ENCODE peak calls at places on chromosome 19, in four cellular contexts. Z is BJ, B is tibial artery, Y is H7. A is an unnamed sample. For H3K27me3, the result is how much of the 10 kb centered on the place peaks cover.

GRCh38 chr19:35715981-35716734 is 1.6 kb upstream of the KMT2B start:
- DNase-seq in Z (no peak), B (no peak), Y (peak), A (no peak)

GRCh38 chr19:17510220-17510993 is 1.0 kb upstream of the PGLS start:
- DNase-seq in Y (peak), B (no peak), Z (no peak), A (no peak)

GRCh38 chr19:17079710-17080440 is 4.3 kb downstream of the MYO9B start:
- DNase-seq in Z (peak), B (peak), Y (peak), A (no peak)

GRCh38 chr19:17946965-17947784 is 14.4 kb downstream of the CCDC124 start:
- DNase-seq in B (no peak), Z (no peak), Y (no peak), A (no peak)

GRCh38 chr19:16343156-16343555 is 18.5 kb downstream of the KLF2 start:
- DNase-seq in B (no peak), Z (no peak), Y (no peak), A (no peak)

GRCh38 chr19:34974631-34975030 is 10.6 kb upstream of the ZNF792 start:
- DNase-seq in Y (no peak), B (no peak), Z (no peak), A (no peak)

GRCh38 chr19:55460670-55461258 is 678 bp downstream of the ISOC2 start:
- DNase-seq in B (peak), Y (peak), Z (peak), A (peak)

GRCh38 chr19:34332027-34332786 is 32.8 kb upstream of the GPI start:
- DNase-seq in Z (no peak), B (no peak), Y (peak), A (no peak)

GRCh38 chr19:3474015-3474414 is 6.3 kb downstream of the SMIM24 start:
- DNase-seq in Z (no peak), B (no peak), Y (no peak), A (no peak)

GRCh38 chr19:1089891-1090290 is 5.3 kb downstream of the POLR2E start:
- DNase-seq in B (no peak), Y (no peak), Z (no peak), A (no peak)

DNA sequence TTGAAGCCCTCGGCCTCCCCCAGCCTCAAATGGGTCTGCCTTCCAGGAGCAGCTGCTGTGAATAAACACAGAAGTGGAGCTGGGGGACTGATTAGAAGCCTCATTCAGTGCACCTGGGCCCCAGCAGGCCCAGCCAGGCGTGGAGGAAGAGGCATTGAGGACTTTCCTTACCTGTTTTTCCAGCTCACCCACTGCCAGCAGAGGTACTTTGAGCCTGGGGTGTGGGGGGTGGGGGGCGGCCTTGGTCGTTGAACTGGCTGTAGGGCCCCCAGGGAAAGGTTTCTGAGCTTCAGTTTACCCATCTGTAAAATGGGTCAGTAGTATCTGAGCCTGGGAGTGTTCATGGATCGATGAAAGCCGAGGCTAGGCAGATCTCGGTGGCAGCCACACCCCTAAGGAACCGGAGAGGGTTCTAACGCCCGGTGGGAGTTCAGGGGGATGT is 1.5 kb downstream of the CERS4 start:
- DNase-seq in Y (no peak), B (no peak), Z (no peak), A (no peak)
- H3K4me3 ChIP-seq in Y (peak), B (no peak), Z (no peak), A (peak)

GRCh38 chr19:13098291-13099072 is 4.2 kb downstream of the LYL1 start:
- DNase-seq in Y (peak), Z (no peak), B (no peak), A (peak)

GRCh38 chr19:13099073-13099999 is 3.3 kb downstream of the LYL1 start:
- DNase-seq in Z (no peak), B (peak), Y (peak), A (peak)

GRCh38 chr19:13095934-13096890 is 6.4 kb downstream of the LYL1 start:
- DNase-seq in Z (no peak), B (no peak), Y (peak), A (peak)

GRCh38 chr19:13096968-13097330 is 5.7 kb downstream of the LYL1 start:
- DNase-seq in Y (no peak), B (no peak), Z (no peak), A (no peak)

GRCh38 chr19:13097331-13098258 is 5.1 kb downstream of the LYL1 start:
- DNase-seq in Y (peak), B (peak), Z (no peak), A (no peak)
- H3K27me3 ChIP-seq in Y (half or more), B (under half), Z (under half), A (half or more)

DNA sequence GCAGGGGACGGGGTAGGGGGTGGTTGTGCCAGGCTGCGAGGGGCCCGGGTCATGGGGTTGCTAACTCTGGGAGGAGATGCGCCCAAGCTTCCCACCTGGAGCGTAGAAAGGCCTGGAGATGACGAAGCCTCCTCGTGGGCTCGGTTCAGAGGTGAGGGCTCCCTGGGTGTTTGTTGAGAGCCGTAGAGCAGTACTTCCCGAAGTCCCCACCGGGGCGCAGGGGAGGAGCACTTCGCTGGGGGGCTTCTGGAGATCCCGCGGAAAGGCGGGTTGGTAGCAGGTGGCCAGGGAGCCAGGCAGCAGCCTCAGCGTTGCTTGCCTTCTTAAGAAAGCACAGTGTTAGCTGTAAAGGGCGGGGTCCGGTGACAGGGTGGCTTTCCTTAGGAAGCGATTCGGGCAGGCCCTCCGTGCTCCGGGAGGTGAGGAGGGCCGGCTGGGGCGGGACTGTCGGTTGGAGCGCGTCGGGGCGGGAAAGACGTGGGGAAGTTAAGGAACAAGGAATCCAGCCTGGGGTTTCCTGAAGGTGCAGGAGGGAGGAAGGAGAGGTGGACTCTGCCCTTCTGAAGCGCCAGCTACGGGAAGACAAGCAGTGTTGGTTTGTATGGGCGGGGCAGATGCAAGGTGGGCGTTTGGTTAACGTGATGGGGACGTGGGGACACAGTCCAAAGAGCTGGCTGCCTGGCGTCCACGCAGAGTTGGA is 3.3 kb downstream of the VSTM2B start:
- DNase-seq in Z (no peak), Y (peak), B (no peak), A (peak)
- H3K4me3 ChIP-seq in Z (no peak), Y (peak), B (no peak), A (peak)

DNA sequence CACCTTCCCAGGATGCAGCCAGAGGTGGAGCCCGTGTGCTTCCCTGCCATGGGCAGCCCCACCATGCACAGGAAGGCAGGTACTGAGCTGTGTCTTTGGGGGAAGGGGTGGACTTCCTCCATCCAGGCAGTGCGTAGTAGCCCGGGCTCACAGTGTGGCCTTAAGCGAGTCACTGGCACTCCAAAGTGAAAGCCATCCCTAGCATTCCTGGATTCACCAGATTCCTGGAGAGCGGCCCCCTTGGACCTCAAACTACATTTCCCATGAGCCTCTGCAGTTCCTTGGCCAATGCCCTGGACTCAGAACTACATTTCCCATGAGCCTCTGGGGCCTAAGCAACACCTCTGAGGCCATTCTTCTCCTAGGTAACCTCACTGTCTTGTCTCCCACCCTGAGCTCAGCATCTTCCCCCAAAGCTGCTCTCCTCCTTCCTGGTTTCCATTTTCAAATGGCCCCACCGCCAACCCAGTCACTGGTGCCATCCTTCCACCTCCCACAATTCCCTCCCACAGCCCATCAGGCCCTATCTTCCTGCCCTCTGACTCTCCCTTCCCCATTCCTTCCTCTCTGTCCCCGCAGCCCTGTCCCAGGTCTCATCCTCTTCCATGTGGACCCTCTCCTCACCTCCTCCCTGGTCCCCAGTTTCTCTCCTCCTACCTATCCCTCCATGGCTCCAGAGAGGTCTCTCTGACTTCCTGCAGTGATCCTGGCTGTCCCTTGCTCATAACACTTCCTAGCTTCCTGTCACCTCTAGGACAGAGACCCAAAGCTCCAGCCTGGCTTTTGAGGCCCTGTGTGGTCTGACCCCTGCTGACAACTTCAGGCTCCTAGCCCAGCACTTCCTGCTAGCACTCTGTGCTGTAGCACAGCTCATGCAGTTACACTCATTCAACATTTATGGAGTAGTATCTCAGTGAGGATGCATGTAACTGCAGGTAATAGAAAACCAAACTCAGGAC is at the start of gene C19orf81:
- DNase-seq in Y (peak), Z (no peak), B (no peak), A (peak)
- H3K27me3 ChIP-seq in Y (under half), Z (under half), B (under half), A (under half)

DNA sequence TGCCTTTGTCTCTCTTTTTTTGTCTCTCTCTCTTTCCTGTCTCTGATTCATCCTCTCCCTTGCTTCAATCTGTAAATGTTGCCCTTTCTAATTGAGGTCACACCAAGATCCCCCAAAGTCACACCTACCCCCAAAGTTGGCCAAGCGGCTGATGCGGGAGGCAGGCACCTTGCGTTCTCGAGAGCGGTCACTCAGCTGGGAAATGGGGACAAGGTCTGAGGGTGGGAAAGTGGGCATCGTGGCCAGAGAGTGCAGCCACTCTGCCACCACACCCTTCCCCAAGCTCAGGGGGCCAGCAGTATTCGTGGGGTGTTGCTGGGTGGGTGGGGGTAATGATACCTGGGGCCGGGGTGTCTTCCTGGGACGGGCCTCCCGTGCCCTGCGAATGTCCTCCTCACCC is 2.7 kb downstream of the COQ8B start:
- DNase-seq in B (no peak), Y (no peak), Z (no peak), A (no peak)
- H3K4me3 ChIP-seq in B (peak), Y (no peak), Z (peak), A (peak)

GRCh38 chr19:32767951-32768679 is 48.5 kb downstream of the TDRD12 start:
- DNase-seq in B (no peak), Y (no peak), Z (no peak), A (no peak)
- H3K27me3 ChIP-seq in B (under half), Y (under half), Z (under half), A (under half)

DNA sequence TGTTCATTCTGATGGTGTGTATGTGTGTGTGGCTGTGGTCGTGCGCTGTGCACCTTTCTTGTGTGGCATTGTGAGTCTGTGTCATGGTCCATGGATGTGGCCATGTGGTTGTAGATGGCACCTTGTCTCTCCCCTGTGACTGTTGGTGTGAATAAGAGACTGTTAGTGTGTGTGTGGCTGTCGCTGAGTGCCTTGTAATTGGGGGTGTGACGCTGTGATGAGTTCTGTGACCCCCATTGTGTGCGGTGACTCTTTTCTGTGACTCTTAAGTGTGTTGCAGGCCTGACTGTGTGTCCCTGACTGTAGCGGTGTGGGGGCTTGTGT is 804 bp downstream of the PLPPR2 start:
- DNase-seq in B (no peak), Y (no peak), Z (no peak), A (no peak)
- H3K4me3 ChIP-seq in B (peak), Y (no peak), Z (peak), A (peak)